ENCODE peak calls at places on chromosomes 16 and 17, in seven cellular contexts. D is lung, C is Peyer's patch, W is suprapubic skin, X is A549, T is heart left ventricle, O is heart right ventricle. U is an unnamed sample.
A peak's percentile ranks its signal among the peaks of the same experiment; 100 is the strongest.

GRCh38 chr17:56125830-56126819 is 27.1 kb upstream of the ANKFN1 start:
- DNase-seq in C (no peak), T (no peak), X (peak; percentile 52), D (no peak), O (no peak), W (no peak), U (peak; percentile 2)

GRCh38 chr17:74042744-74043486 is 160.6 kb upstream of the RPL38 start:
- DNase-seq in W (no peak), C (no peak), T (no peak), D (no peak), X (peak; percentile 85), O (no peak), U (no peak)

GRCh38 chr16:57800213-57801097 is 1.8 kb downstream of the KIFC3 start:
- DNase-seq in W (no peak), T (peak; percentile 47), O (no peak), D (no peak), C (peak; percentile 47), X (no peak), U (no peak)

GRCh38 chr16:5845046-5845445 is 747.5 kb upstream of the EEF2KMT start:
- DNase-seq in X (no peak), C (no peak), W (no peak), T (no peak), O (no peak), D (no peak), U (no peak)

GRCh38 chr16:89365044-89365467 is 125.3 kb downstream of the ANKRD11 start:
- DNase-seq in C (no peak), D (no peak), O (no peak), X (no peak), W (no peak), T (no peak), U (no peak)

GRCh38 chr17:37230633-37231032 is 145.2 kb upstream of the C17orf78 start:
- DNase-seq in X (no peak), W (no peak), C (no peak), D (no peak), O (no peak), T (no peak), U (no peak)

GRCh38 chr16:29925173-29925804 is 737 bp downstream of the KCTD13 start:
- DNase-seq in C (no peak), W (no peak), O (no peak), X (no peak), D (no peak), T (no peak), U (no peak)

GRCh38 chr17:41972571-41973411 is 6.2 kb downstream of the CNP start:
- DNase-seq in T (peak; percentile 71), X (no peak), D (no peak), O (peak; percentile 49), W (no peak), C (no peak), U (no peak)

GRCh38 chr16:78866556-78866955 is 734.0 kb downstream of the MAF start:
- DNase-seq in X (no peak), T (no peak), W (no peak), D (no peak), C (no peak), O (peak; percentile 14), U (peak; percentile 66)

GRCh38 chr16:73015612-73016487 is 32.1 kb downstream of the ZFHX3 start:
- DNase-seq in C (no peak), O (no peak), W (peak; percentile 84), T (no peak), D (peak; percentile 70), X (peak; percentile 37), U (peak; percentile 92)

GRCh38 chr16:2816751-2817495 is at the start of gene PRSS21:
- DNase-seq in X (no peak), O (no peak), D (no peak), T (no peak), C (peak; percentile 42), W (peak; percentile 50), U (no peak)

GRCh38 chr17:77466140-77466539 is 325.4 kb downstream of the SEC14L1 start:
- DNase-seq in T (no peak), W (no peak), C (no peak), O (no peak), D (no peak), X (no peak), U (no peak)

GRCh38 chr17:81582341-81582740 is 30.2 kb upstream of the FAAP100 start:
- DNase-seq in O (no peak), X (no peak), C (no peak), T (no peak), W (no peak), D (no peak), U (no peak)

GRCh38 chr17:330993-331701 is 21.5 kb downstream of the RPH3AL start:
- DNase-seq in X (no peak), O (peak; percentile 75), T (peak; percentile 89), C (peak; percentile 53), W (peak; percentile 63), D (no peak), U (no peak)

GRCh38 chr17:74367206-74367605 is at the start of gene GPR142:
- DNase-seq in O (no peak), D (no peak), C (no peak), T (no peak), W (no peak), X (no peak), U (no peak)

GRCh38 chr16:67384778-67385510 is 8.4 kb downstream of the TPPP3 start:
- DNase-seq in X (no peak), T (no peak), W (no peak), O (no peak), C (no peak), D (no peak), U (no peak)

GRCh38 chr16:49661465-49662187 is 194.3 kb downstream of the ZNF423 start:
- DNase-seq in W (no peak), X (no peak), D (no peak), O (no peak), C (no peak), T (peak; percentile 41), U (no peak)

GRCh38 chr17:17749921-17750320 is 68.7 kb downstream of the RAI1 start:
- DNase-seq in W (no peak), X (peak; percentile 75), O (peak; percentile 55), C (no peak), D (peak; percentile 62), T (no peak), U (no peak)

GRCh38 chr17:15319461-15319860 is 21.9 kb downstream of the TEKT3 start:
- DNase-seq in X (peak; percentile 22), D (no peak), O (no peak), W (no peak), C (no peak), T (no peak), U (peak; percentile 3)

GRCh38 chr16:70712359-70712758 is 26.5 kb upstream of the MTSS2 start:
- DNase-seq in D (no peak), O (no peak), T (no peak), C (no peak), W (no peak), X (no peak), U (no peak)

GRCh38 chr16:25109643-25110042 is 1.9 kb upstream of the LCMT1 start:
- DNase-seq in X (peak; percentile 91), W (no peak), D (peak; percentile 48), T (no peak), C (peak; percentile 61), O (peak; percentile 72), U (peak; percentile 14)

GRCh38 chr16:14303654-14304394 is 232.7 kb downstream of the MRTFB start:
- DNase-seq in T (peak; percentile 56), C (no peak), W (no peak), D (no peak), X (no peak), O (no peak), U (no peak)

GRCh38 chr17:29094101-29094708 is 51.3 kb downstream of the PIPOX start:
- DNase-seq in W (no peak), D (no peak), C (no peak), X (no peak), T (no peak), O (no peak), U (no peak)

GRCh38 chr17:29093090-29093871 is 50.3 kb downstream of the PIPOX start:
- DNase-seq in T (no peak), O (no peak), C (no peak), W (no peak), D (no peak), X (no peak), U (no peak)

GRCh38 chr17:29089601-29090044 is 46.7 kb downstream of the PIPOX start:
- DNase-seq in C (no peak), W (no peak), T (no peak), X (no peak), D (no peak), O (no peak), U (no peak)

GRCh38 chr17:29091591-29092291 is 48.8 kb downstream of the PIPOX start:
- DNase-seq in W (no peak), T (no peak), O (no peak), C (no peak), D (no peak), X (no peak), U (no peak)

GRCh38 chr17:29090746-29091395 is 47.9 kb downstream of the PIPOX start:
- DNase-seq in D (no peak), C (no peak), W (no peak), X (no peak), O (no peak), T (no peak), U (no peak)
- H3K27ac ChIP-seq in D (no peak overlapping the region), C (no peak overlapping the region), W (no peak overlapping the region), X (no peak overlapping the region), O (no peak overlapping the region), T (no peak overlapping the region), U (no peak overlapping the region)

GRCh38 chr17:75864448-75864871 is 9.3 kb upstream of the WBP2 start:
- DNase-seq in T (peak; percentile 70), C (no peak), W (peak; percentile 88), D (peak; percentile 69), O (peak; percentile 84), X (no peak), U (no peak)
- TF ChIP-seq CTCF in T (no peak), C (no peak), W (no peak), D (no peak), O (peak; percentile 22), X (no peak), U (no peak)

GRCh38 chr16:22402191-22402590 is 27.8 kb upstream of the CDR2 start:
- DNase-seq in X (no peak), D (no peak), T (no peak), W (no peak), C (no peak), O (no peak), U (no peak)
- H3K4me3 ChIP-seq in X (no peak overlapping the region), D (no peak overlapping the region), T (no peak overlapping the region), W (no peak overlapping the region), C (no peak overlapping the region), O (no peak overlapping the region), U (no peak overlapping the region)

GRCh38 chr16:9378876-9379275 is 287.4 kb downstream of the HAPSTR1 start:
- DNase-seq in D (no peak), W (no peak), C (no peak), T (no peak), X (peak; percentile 7), O (no peak), U (no peak)

GRCh38 chr16:9370071-9370491 is 278.6 kb downstream of the HAPSTR1 start:
- DNase-seq in W (no peak), T (no peak), D (no peak), O (peak; percentile 74), C (no peak), X (no peak), U (no peak)

GRCh38 chr16:9374076-9374475 is 282.6 kb downstream of the HAPSTR1 start:
- DNase-seq in T (no peak), W (no peak), O (no peak), X (no peak), D (no peak), C (no peak), U (no peak)

GRCh38 chr16:9371713-9372448 is 280.4 kb downstream of the HAPSTR1 start:
- DNase-seq in D (no peak), O (no peak), T (no peak), X (no peak), W (no peak), C (no peak), U (no peak)

GRCh38 chr16:9372934-9373890 is 281.8 kb downstream of the HAPSTR1 start:
- DNase-seq in C (no peak), W (no peak), X (no peak), T (no peak), O (no peak), D (no peak), U (no peak)
- H3K27ac ChIP-seq in C (no peak overlapping the region), W (no peak overlapping the region), X (no peak overlapping the region), T (no peak overlapping the region), O (peak overlapping the region; percentile 31), D (no peak overlapping the region), U (no peak overlapping the region)